ENCODE peak calls at places on chromosome 11, in eight cellular contexts. T is GM23248, J is GM12878, M is endothelial cell of umbilical vein, Q is OCI-LY7, Y is neural progenitor cell, L is neuronal stem cell, V is SK-N-SH. W is an unnamed sample.

GRCh38 chr11:65912840-65913239 is 6.0 kb downstream of the C11orf68 start:
- DNase-seq in T (peak; percentile 88), V (no peak), Y (no peak), Q (no peak), L (no peak), M (peak; percentile 48), J (no peak), W (peak; percentile 75)

GRCh38 chr11:123231263-123231662 is 36.2 kb upstream of the CLMP start:
- DNase-seq in L (no peak), T (peak; percentile 92), V (no peak), Q (no peak), M (no peak), J (no peak), Y (no peak), W (peak; percentile 35)

GRCh38 chr11:27700351-27701261 is at the start of gene BDNF:
- DNase-seq in M (peak; percentile 55), V (peak; percentile 68), T (peak; percentile 71), J (no peak), Y (peak; percentile 72), L (peak; percentile 45), Q (no peak), W (peak; percentile 45)

GRCh38 chr11:64234840-64235379 is 526 bp downstream of the VEGFB start:
- DNase-seq in Q (peak; percentile 72), J (no peak), V (peak; percentile 79), T (peak; percentile 75), Y (peak; percentile 64), M (no peak), L (no peak), W (no peak)

GRCh38 chr11:124873980-124874379 is 8.7 kb downstream of the ROBO3 start:
- DNase-seq in L (no peak), V (no peak), Y (no peak), T (no peak), Q (no peak), M (no peak), J (no peak), W (no peak)

GRCh38 chr11:35288311-35288710 is 131.0 kb downstream of the SLC1A2 start:
- DNase-seq in L (no peak), Y (no peak), J (no peak), T (peak; percentile 33), M (no peak), Q (no peak), V (no peak), W (no peak)

GRCh38 chr11:72238040-72238450 is 5.9 kb downstream of the PHOX2A start:
- DNase-seq in Q (peak; percentile 72), T (peak; percentile 84), L (peak; percentile 71), Y (peak; percentile 90), J (no peak), V (peak; percentile 87), M (peak; percentile 51), W (peak; percentile 61)

GRCh38 chr11:68503281-68503687 is 42.7 kb downstream of the PPP6R3 start:
- DNase-seq in T (no peak), L (no peak), M (peak; percentile 98), V (no peak), Q (no peak), Y (no peak), J (no peak), W (peak; percentile 28)

GRCh38 chr11:31725176-31725575 is 85.9 kb downstream of the PAX6 start:
- DNase-seq in Q (no peak), T (peak; percentile 74), M (no peak), J (no peak), Y (no peak), V (no peak), L (no peak), W (peak; percentile 45)

GRCh38 chr11:34653851-34654490 is 33.1 kb downstream of the EHF start:
- DNase-seq in V (no peak), J (no peak), L (no peak), T (peak; percentile 96), Y (peak; percentile 11), M (no peak), Q (no peak), W (peak; percentile 98)

GRCh38 chr11:79406376-79406775 is 34.5 kb downstream of the TENM4 start:
- DNase-seq in M (no peak), J (peak; percentile 57), Y (no peak), L (no peak), T (no peak), V (no peak), Q (peak; percentile 38), W (no peak)

GRCh38 chr11:86610559-86611341 is 61.7 kb downstream of the ME3 start:
- DNase-seq in M (no peak), J (no peak), V (no peak), Q (no peak), L (no peak), T (peak; percentile 22), Y (peak; percentile 56), W (no peak)

GRCh38 chr11:67321313-67321871 is 18.1 kb downstream of the SSH3 start:
- DNase-seq in V (no peak), J (no peak), M (no peak), T (no peak), Q (no peak), Y (no peak), L (no peak), W (no peak)

GRCh38 chr11:93718057-93718563 is 23.2 kb downstream of the TAF1D start:
- DNase-seq in V (no peak), M (peak; percentile 82), L (no peak), J (peak; percentile 64), T (no peak), Y (no peak), Q (peak; percentile 62), W (no peak)
- H3K4me3 ChIP-seq in V (no peak overlapping the region), M (no peak overlapping the region), L (no peak overlapping the region), J (no peak overlapping the region), T (no peak overlapping the region), Y (no peak overlapping the region), Q (no peak overlapping the region), W (no peak overlapping the region)

GRCh38 chr11:121873770-121874169 is 242.2 kb downstream of the BLID start:
- DNase-seq in L (no peak), M (no peak), Y (no peak), T (no peak), V (no peak), J (no peak), Q (no peak), W (no peak)

GRCh38 chr11:121870202-121871045 is 245.6 kb downstream of the BLID start:
- DNase-seq in T (peak; percentile 24), L (no peak), J (no peak), Y (no peak), V (no peak), Q (no peak), M (no peak), W (peak; percentile 31)

GRCh38 chr11:121864660-121865059 is 251.4 kb downstream of the BLID start:
- DNase-seq in V (no peak), L (no peak), T (peak; percentile 13), Y (no peak), Q (no peak), J (no peak), M (no peak), W (no peak)

GRCh38 chr11:121866822-121867221 is 249.2 kb downstream of the BLID start:
- DNase-seq in V (no peak), L (no peak), M (no peak), Y (no peak), Q (no peak), J (no peak), T (no peak), W (no peak)

DNA sequence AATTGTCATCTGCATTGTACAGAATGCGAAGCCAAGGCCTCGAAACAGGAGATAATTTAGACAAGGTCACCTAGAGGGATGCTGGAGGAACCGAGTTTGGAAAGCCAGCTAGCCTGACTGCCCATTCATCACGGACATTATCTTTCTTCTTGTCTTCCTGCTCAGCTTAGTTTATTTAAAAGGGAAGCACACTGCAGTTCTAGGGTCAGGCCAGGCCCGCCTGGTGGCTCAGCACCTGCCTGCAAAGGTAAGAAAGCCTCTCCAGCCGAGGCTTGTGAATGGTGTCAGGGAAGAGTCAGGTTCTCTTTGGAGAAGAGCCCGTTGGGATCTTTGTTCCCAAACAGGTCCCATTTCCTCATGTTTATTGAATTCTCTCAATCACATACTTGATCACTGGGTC is 246.5 kb downstream of the BLID start:
- DNase-seq in Q (no peak), T (no peak), V (no peak), L (no peak), M (no peak), Y (no peak), J (no peak), W (no peak)
- H2AFZ ChIP-seq in Q (no peak overlapping the region), T (no peak overlapping the region), V (peak overlapping the region; percentile 18), L (no peak overlapping the region), M (no peak overlapping the region), Y (no peak overlapping the region), J (no peak overlapping the region), W (no peak overlapping the region)

GRCh38 chr11:118922745-118923627 is 2.7 kb downstream of the BCL9L start:
- DNase-seq in Y (no peak), V (peak; percentile 15), Q (no peak), L (no peak), T (peak; percentile 45), M (no peak), J (no peak), W (no peak)
- H3K4me3 ChIP-seq in Y (peak overlapping the region; percentile 98), V (peak overlapping the region; percentile 95), Q (peak overlapping the region; percentile 90), L (no peak overlapping the region), T (peak overlapping the region; percentile 96), M (peak overlapping the region; percentile 84), J (peak overlapping the region; percentile 93), W (peak overlapping the region; percentile 97)

DNA sequence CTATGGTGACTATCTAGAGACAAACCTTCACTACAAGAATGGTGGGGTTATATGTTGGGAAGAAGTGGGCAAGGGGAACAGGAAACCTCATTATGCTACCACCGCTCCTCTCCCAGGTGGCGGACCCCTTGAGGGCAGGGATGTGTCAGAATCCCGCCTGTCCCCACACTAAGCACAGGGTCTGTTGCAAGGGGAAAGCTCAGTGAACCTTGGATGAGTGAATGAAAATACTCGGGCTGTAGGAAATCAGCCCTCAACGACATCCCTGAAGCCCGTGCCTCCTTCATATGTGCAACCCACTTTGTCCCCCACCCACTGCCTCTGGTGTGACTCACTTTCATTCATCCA is 68.2 kb upstream of the AMPD3 start:
- DNase-seq in Q (no peak), Y (no peak), J (no peak), M (no peak), L (no peak), T (no peak), V (no peak), W (no peak)
- H2AFZ ChIP-seq in Q (no peak overlapping the region), Y (no peak overlapping the region), J (no peak overlapping the region), M (no peak overlapping the region), L (no peak overlapping the region), T (peak overlapping the region; percentile 44), V (no peak overlapping the region), W (no peak overlapping the region)

GRCh38 chr11:117096973-117097566 is 1.2 kb downstream of the SIK3 start:
- DNase-seq in M (no peak), Q (peak; percentile 21), J (no peak), T (peak; percentile 30), V (no peak), L (no peak), Y (no peak), W (no peak)

GRCh38 chr11:117097567-117098268 is 510 bp downstream of the SIK3 start:
- DNase-seq in L (no peak), T (peak; percentile 61), V (peak; percentile 82), Y (peak; percentile 68), Q (peak; percentile 66), J (no peak), M (peak; percentile 42), W (no peak)

GRCh38 chr11:117094776-117095175 is 3.5 kb downstream of the SIK3 start:
- DNase-seq in L (no peak), V (no peak), T (peak; percentile 61), M (no peak), J (no peak), Q (no peak), Y (peak; percentile 32), W (peak; percentile 34)

GRCh38 chr11:117095301-117096139 is 2.7 kb downstream of the SIK3 start:
- DNase-seq in L (no peak), J (no peak), M (no peak), Q (no peak), Y (no peak), V (no peak), T (peak; percentile 74), W (peak; percentile 66)

GRCh38 chr11:117096140-117096972 is 1.9 kb downstream of the SIK3 start:
- DNase-seq in L (no peak), V (peak; percentile 36), M (no peak), J (peak; percentile 77), Y (peak; percentile 64), Q (peak; percentile 75), T (peak; percentile 40), W (no peak)
- H3K4me3 ChIP-seq in L (peak overlapping the region; percentile 33), V (peak overlapping the region; percentile 15), M (no peak overlapping the region), J (peak overlapping the region; percentile 96), Y (peak overlapping the region; percentile 98), Q (peak overlapping the region; percentile 86), T (peak overlapping the region; percentile 81), W (peak overlapping the region; percentile 86)